ENCODE peak calls at places on chromosomes 2 and 18, in five cellular contexts. One of them, this sample, is unnamed. For H3K9me3 and H3K36me3, the result is how much of the 10 kb centered on the place peaks cover.

GRCh38 chr2:161122772-161123530 is 37.3 kb upstream of the TANK start:
- DNase-seq in sigmoid colon: peak
- DNase-seq in transverse colon: peak
- DNase-seq in A673: peak
- DNase-seq in left ventricle myocardium inferior: no peak
- DNase-seq in this sample: no peak

GRCh38 chr2:111662771-111663470 is 221.1 kb downstream of the ANAPC1 start:
- DNase-seq in sigmoid colon: no peak
- DNase-seq in transverse colon: peak
- DNase-seq in A673: no peak
- DNase-seq in left ventricle myocardium inferior: no peak
- DNase-seq in this sample: no peak

GRCh38 chr2:22901471-22901870 is 483.5 kb upstream of the KLHL29 start:
- DNase-seq in A673: no peak
- DNase-seq in left ventricle myocardium inferior: no peak
- DNase-seq in sigmoid colon: no peak
- DNase-seq in transverse colon: no peak
- DNase-seq in this sample: no peak

GRCh38 chr2:132909427-132909826 is 239.4 kb upstream of the LYPD1 start:
- DNase-seq in left ventricle myocardium inferior: no peak
- DNase-seq in A673: peak
- DNase-seq in transverse colon: no peak
- DNase-seq in sigmoid colon: no peak
- DNase-seq in this sample: no peak

GRCh38 chr18:47184419-47185050 is 8.4 kb upstream of the IER3IP1 start:
- DNase-seq in sigmoid colon: peak
- DNase-seq in A673: no peak
- DNase-seq in left ventricle myocardium inferior: no peak
- DNase-seq in transverse colon: no peak
- DNase-seq in this sample: peak

GRCh38 chr2:42917374-42918017 is 125.1 kb upstream of the HAAO start:
- DNase-seq in A673: peak
- DNase-seq in left ventricle myocardium inferior: no peak
- DNase-seq in sigmoid colon: peak
- DNase-seq in transverse colon: peak
- DNase-seq in this sample: peak

GRCh38 chr2:36963106-36963505 is 3.2 kb downstream of the STRN start:
- DNase-seq in A673: no peak
- DNase-seq in left ventricle myocardium inferior: no peak
- DNase-seq in transverse colon: no peak
- DNase-seq in sigmoid colon: no peak
- DNase-seq in this sample: no peak

GRCh38 chr2:54353216-54353615 is 97.2 kb upstream of the TSPYL6 start:
- DNase-seq in A673: no peak
- DNase-seq in sigmoid colon: no peak
- DNase-seq in transverse colon: no peak
- DNase-seq in left ventricle myocardium inferior: no peak
- DNase-seq in this sample: no peak

GRCh38 chr2:175402591-175402990 is 221.1 kb upstream of the ATP5MC3 start:
- DNase-seq in sigmoid colon: no peak
- DNase-seq in left ventricle myocardium inferior: no peak
- DNase-seq in A673: peak
- DNase-seq in transverse colon: no peak
- DNase-seq in this sample: no peak

GRCh38 chr2:11738589-11739436 is 7.6 kb upstream of the LPIN1 start:
- DNase-seq in A673: peak
- DNase-seq in sigmoid colon: peak
- DNase-seq in left ventricle myocardium inferior: peak
- DNase-seq in transverse colon: peak
- DNase-seq in this sample: no peak

GRCh38 chr18:59549797-59550516 is 147.3 kb downstream of the CCBE1 start:
- DNase-seq in left ventricle myocardium inferior: peak
- DNase-seq in transverse colon: no peak
- DNase-seq in sigmoid colon: no peak
- DNase-seq in A673: no peak
- DNase-seq in this sample: no peak

GRCh38 chr2:108541451-108541850 is 7.2 kb downstream of the LIMS1 start:
- DNase-seq in transverse colon: peak
- DNase-seq in A673: peak
- DNase-seq in sigmoid colon: no peak
- DNase-seq in left ventricle myocardium inferior: no peak
- DNase-seq in this sample: no peak

GRCh38 chr18:77106331-77106730 is 26.3 kb downstream of the MBP start:
- DNase-seq in sigmoid colon: no peak
- DNase-seq in left ventricle myocardium inferior: no peak
- DNase-seq in A673: no peak
- DNase-seq in transverse colon: no peak
- DNase-seq in this sample: peak

GRCh38 chr2:23556929-23557328 is 171.9 kb downstream of the KLHL29 start:
- DNase-seq in sigmoid colon: no peak
- DNase-seq in transverse colon: no peak
- DNase-seq in A673: no peak
- DNase-seq in left ventricle myocardium inferior: no peak
- DNase-seq in this sample: no peak

GRCh38 chr2:130358420-130359350 is 2.8 kb downstream of the PTPN18 start:
- DNase-seq in left ventricle myocardium inferior: no peak
- DNase-seq in A673: no peak
- DNase-seq in sigmoid colon: peak
- DNase-seq in transverse colon: no peak
- DNase-seq in this sample: no peak

DNA sequence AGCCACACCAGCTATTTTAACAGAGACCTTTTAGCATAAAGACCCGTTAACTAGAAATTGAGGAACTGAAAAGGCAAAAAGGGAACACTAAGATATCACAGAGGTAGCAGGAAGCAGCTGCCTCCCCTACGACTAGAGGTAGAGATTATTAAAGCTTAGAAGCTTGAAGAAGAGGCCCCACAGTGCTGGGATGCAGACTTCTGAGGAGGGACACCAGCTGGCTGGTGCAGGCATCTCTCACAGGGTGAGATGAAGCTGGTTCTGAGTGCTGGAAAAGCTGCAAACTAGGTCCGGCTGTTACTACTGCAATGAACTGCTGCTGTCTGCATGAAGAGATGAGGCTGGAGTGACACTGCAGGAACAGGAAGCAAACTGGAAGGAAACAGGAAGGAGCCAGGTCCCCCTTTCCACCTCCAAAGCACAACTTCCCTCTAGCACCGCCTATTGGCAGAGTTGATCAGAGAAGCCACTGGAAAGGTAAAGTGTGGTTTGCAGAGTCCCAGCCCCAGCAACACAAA is 61.2 kb upstream of the MRPS9 start:
- DNase-seq in sigmoid colon: no peak
- DNase-seq in A673: peak
- DNase-seq in left ventricle myocardium inferior: no peak
- DNase-seq in transverse colon: peak
- DNase-seq in this sample: no peak
- TF ChIP-seq CTCF in sigmoid colon: no peak
- TF ChIP-seq CTCF in A673: peak
- TF ChIP-seq CTCF in left ventricle myocardium inferior: no peak
- TF ChIP-seq CTCF in transverse colon: no peak
- TF ChIP-seq CTCF in this sample: no peak

DNA sequence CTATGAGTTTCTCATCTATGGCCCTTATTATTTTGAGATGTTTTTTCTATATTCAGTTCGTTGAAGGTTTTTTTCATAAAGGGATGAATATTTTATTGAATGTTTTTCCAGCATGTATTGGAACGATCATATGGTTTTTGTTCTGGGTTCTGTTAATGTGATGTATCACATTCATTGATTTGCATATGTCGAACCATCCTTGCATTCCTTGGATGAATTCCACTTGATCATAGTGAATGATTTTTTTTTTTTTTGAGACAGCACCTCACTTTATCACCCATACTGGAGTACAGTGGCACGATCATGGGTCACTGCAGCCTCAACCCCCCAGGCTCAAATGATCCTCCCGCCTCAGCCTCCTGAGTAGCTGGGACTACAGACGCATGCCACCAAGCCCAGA is 5.5 kb upstream of the NEMP2 start:
- DNase-seq in transverse colon: no peak
- DNase-seq in sigmoid colon: no peak
- DNase-seq in left ventricle myocardium inferior: no peak
- DNase-seq in A673: no peak
- DNase-seq in this sample: no peak
- H3K9me3 ChIP-seq in transverse colon: under half
- H3K9me3 ChIP-seq in sigmoid colon: under half
- H3K9me3 ChIP-seq in left ventricle myocardium inferior: half or more
- H3K9me3 ChIP-seq in A673: under half
- H3K9me3 ChIP-seq in this sample: under half

GRCh38 chr2:239984431-239985194 is 40.5 kb downstream of the NDUFA10 start:
- DNase-seq in transverse colon: no peak
- DNase-seq in sigmoid colon: no peak
- DNase-seq in left ventricle myocardium inferior: no peak
- DNase-seq in A673: no peak
- DNase-seq in this sample: no peak

GRCh38 chr2:239979243-239980023 is 45.7 kb downstream of the NDUFA10 start:
- DNase-seq in A673: no peak
- DNase-seq in left ventricle myocardium inferior: no peak
- DNase-seq in transverse colon: no peak
- DNase-seq in sigmoid colon: no peak
- DNase-seq in this sample: no peak

GRCh38 chr2:239985356-239985755 is 39.8 kb downstream of the NDUFA10 start:
- DNase-seq in A673: no peak
- DNase-seq in sigmoid colon: no peak
- DNase-seq in transverse colon: no peak
- DNase-seq in left ventricle myocardium inferior: no peak
- DNase-seq in this sample: no peak

GRCh38 chr2:239978381-239978780 is 46.8 kb downstream of the NDUFA10 start:
- DNase-seq in transverse colon: no peak
- DNase-seq in left ventricle myocardium inferior: no peak
- DNase-seq in A673: no peak
- DNase-seq in sigmoid colon: no peak
- DNase-seq in this sample: no peak

GRCh38 chr2:239983004-239983778 is 42.0 kb downstream of the NDUFA10 start:
- DNase-seq in sigmoid colon: no peak
- DNase-seq in A673: no peak
- DNase-seq in left ventricle myocardium inferior: no peak
- DNase-seq in transverse colon: no peak
- DNase-seq in this sample: no peak
- H3K36me3 ChIP-seq in sigmoid colon: under half
- H3K36me3 ChIP-seq in A673: under half
- H3K36me3 ChIP-seq in left ventricle myocardium inferior: half or more
- H3K36me3 ChIP-seq in transverse colon: under half
- H3K36me3 ChIP-seq in this sample: half or more

DNA sequence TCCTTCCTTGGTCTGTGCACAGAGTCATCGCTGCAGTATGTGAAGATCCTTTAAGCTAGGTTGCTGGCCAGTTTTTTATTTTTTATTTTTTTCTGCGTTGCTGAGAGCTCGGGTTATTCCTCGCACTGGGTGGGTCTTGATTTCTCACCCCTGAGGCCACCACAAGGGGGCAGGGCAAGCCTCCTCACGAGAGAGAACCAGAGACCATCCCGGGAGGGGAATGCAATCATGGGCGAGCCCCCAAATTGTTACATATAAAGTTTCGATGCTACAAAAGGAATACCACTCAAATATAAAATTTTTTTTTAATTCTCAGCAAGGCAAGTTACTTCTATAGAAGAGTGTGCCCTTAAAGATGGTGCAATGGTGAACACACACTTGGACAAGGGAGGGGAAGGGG is 24.9 kb downstream of the HTR2B start:
- DNase-seq in transverse colon: no peak
- DNase-seq in sigmoid colon: no peak
- DNase-seq in left ventricle myocardium inferior: no peak
- DNase-seq in A673: peak
- DNase-seq in this sample: no peak
- TF ChIP-seq CTCF in transverse colon: no peak
- TF ChIP-seq CTCF in sigmoid colon: peak
- TF ChIP-seq CTCF in left ventricle myocardium inferior: no peak
- TF ChIP-seq CTCF in A673: peak
- TF ChIP-seq CTCF in this sample: no peak

GRCh38 chr2:3102915-3103569 is 274.6 kb downstream of the EIPR1 start:
- DNase-seq in left ventricle myocardium inferior: no peak
- DNase-seq in sigmoid colon: no peak
- DNase-seq in transverse colon: no peak
- DNase-seq in A673: no peak
- DNase-seq in this sample: no peak
- H3K9me3 ChIP-seq in left ventricle myocardium inferior: under half
- H3K9me3 ChIP-seq in sigmoid colon: under half
- H3K9me3 ChIP-seq in transverse colon: under half
- H3K9me3 ChIP-seq in A673: under half
- H3K9me3 ChIP-seq in this sample: under half

GRCh38 chr2:1664076-1664605 is 80.2 kb downstream of the PXDN start:
- DNase-seq in sigmoid colon: peak
- DNase-seq in transverse colon: no peak
- DNase-seq in left ventricle myocardium inferior: no peak
- DNase-seq in A673: no peak
- DNase-seq in this sample: no peak
- H3K36me3 ChIP-seq in sigmoid colon: half or more
- H3K36me3 ChIP-seq in transverse colon: under half
- H3K36me3 ChIP-seq in left ventricle myocardium inferior: half or more
- H3K36me3 ChIP-seq in A673: half or more
- H3K36me3 ChIP-seq in this sample: under half

GRCh38 chr2:137886432-137886831 is 77.8 kb upstream of the HNMT start:
- DNase-seq in sigmoid colon: no peak
- DNase-seq in A673: peak
- DNase-seq in transverse colon: no peak
- DNase-seq in left ventricle myocardium inferior: no peak
- DNase-seq in this sample: no peak
- TF ChIP-seq CTCF in sigmoid colon: no peak
- TF ChIP-seq CTCF in A673: peak
- TF ChIP-seq CTCF in transverse colon: no peak
- TF ChIP-seq CTCF in left ventricle myocardium inferior: no peak
- TF ChIP-seq CTCF in this sample: no peak

GRCh38 chr2:455913-456312 is 168.0 kb upstream of the ALKAL2 start:
- DNase-seq in transverse colon: no peak
- DNase-seq in left ventricle myocardium inferior: no peak
- DNase-seq in A673: no peak
- DNase-seq in sigmoid colon: no peak
- DNase-seq in this sample: no peak

GRCh38 chr2:460861-461260 is 173.0 kb upstream of the ALKAL2 start:
- DNase-seq in transverse colon: peak
- DNase-seq in sigmoid colon: no peak
- DNase-seq in A673: no peak
- DNase-seq in left ventricle myocardium inferior: no peak
- DNase-seq in this sample: no peak

GRCh38 chr2:457792-458430 is 170.0 kb upstream of the ALKAL2 start:
- DNase-seq in transverse colon: no peak
- DNase-seq in left ventricle myocardium inferior: no peak
- DNase-seq in sigmoid colon: no peak
- DNase-seq in A673: no peak
- DNase-seq in this sample: no peak

GRCh38 chr2:457287-457686 is 169.4 kb upstream of the ALKAL2 start:
- DNase-seq in left ventricle myocardium inferior: no peak
- DNase-seq in transverse colon: no peak
- DNase-seq in A673: no peak
- DNase-seq in sigmoid colon: no peak
- DNase-seq in this sample: no peak

GRCh38 chr2:458431-458827 is 170.5 kb upstream of the ALKAL2 start:
- DNase-seq in transverse colon: no peak
- DNase-seq in left ventricle myocardium inferior: no peak
- DNase-seq in A673: no peak
- DNase-seq in sigmoid colon: no peak
- DNase-seq in this sample: no peak
- H3K9me3 ChIP-seq in transverse colon: under half
- H3K9me3 ChIP-seq in left ventricle myocardium inferior: under half
- H3K9me3 ChIP-seq in A673: under half
- H3K9me3 ChIP-seq in sigmoid colon: under half
- H3K9me3 ChIP-seq in this sample: under half